ENCODE peak calls at places on chromosomes 11 and 22, in four cellular contexts. C is stromal cell of bone marrow, F is T-helper 2 cell, X is naive B cell. Z is an unnamed sample.

GRCh38 chr11:19110290-19110689 is 6.7 kb upstream of the ZDHHC13 start:
- DNase-seq in C (no peak), F (no peak), X (no peak), Z (no peak)

GRCh38 chr11:83156150-83156995 is 558 bp upstream of the PCF11 start:
- DNase-seq in C (peak; percentile 100), F (peak; percentile 100), X (peak; percentile 96), Z (peak; percentile 100)

GRCh38 chr22:23504522-23504921 is 75.6 kb downstream of the IGLL1 start:
- DNase-seq in C (no peak), F (no peak), X (peak; percentile 20), Z (no peak)

GRCh38 chr11:94658386-94658785 is 91.2 kb downstream of the PIWIL4 start:
- DNase-seq in C (no peak), F (no peak), X (no peak), Z (no peak)

GRCh38 chr11:59610289-59610688 is 5.3 kb downstream of the OSBP start:
- DNase-seq in C (no peak), F (peak; percentile 56), X (no peak), Z (no peak)

GRCh38 chr11:61058583-61059259 is 43.6 kb upstream of the CD5 start:
- DNase-seq in C (no peak), F (peak; percentile 50), X (no peak), Z (no peak)

GRCh38 chr11:85740464-85741400 is 54.7 kb upstream of the CCDC89 start:
- DNase-seq in C (no peak), F (no peak), X (no peak), Z (no peak)

GRCh38 chr11:27783701-27784355 is 83.6 kb upstream of the BDNF start:
- DNase-seq in C (no peak), F (no peak), X (no peak), Z (no peak)

GRCh38 chr11:117970400-117971024 is 15.7 kb upstream of the IL10RA start:
- DNase-seq in C (no peak), F (peak; percentile 75), X (no peak), Z (no peak)

GRCh38 chr11:24779791-24780190 is 282.9 kb downstream of the LUZP2 start:
- DNase-seq in C (no peak), F (no peak), X (no peak), Z (no peak)